ENCODE peak calls at places on chromosomes 1 and 21, in nine cellular contexts. C is tibial nerve, L is IMR-90, X is body of pancreas, T is tibial artery, J is AG09309, Y is left ventricle myocardium inferior, Z is right lobe of liver, S is suprapubic skin. R is an unnamed sample.
A peak's percentile ranks its signal among the peaks of the same experiment; 100 is the strongest.

GRCh38 chr21:45385549-45386050 is 19.4 kb upstream of the COL18A1 start:
- DNase-seq in X (peak; percentile 5), S (no peak), C (no peak), Z (peak; percentile 14), Y (peak; percentile 6), L (no peak), J (no peak), T (peak; percentile 15), R (no peak)

GRCh38 chr21:28781602-28782274 is 210.9 kb downstream of the LTN1 start:
- DNase-seq in Y (no peak), C (no peak), X (no peak), Z (no peak), L (peak; percentile 51), T (no peak), J (no peak), S (no peak), R (no peak)

GRCh38 chr1:94864821-94865220 is 44.7 kb downstream of the SLC44A3 start:
- DNase-seq in Y (no peak), C (no peak), Z (no peak), J (no peak), X (peak; percentile 41), L (peak; percentile 39), S (no peak), T (no peak), R (no peak)

GRCh38 chr1:55070291-55070690 is 30.9 kb downstream of the PCSK9 start:
- DNase-seq in T (no peak), L (no peak), J (no peak), X (no peak), C (no peak), S (no peak), Y (no peak), Z (no peak), R (no peak)

GRCh38 chr1:231264642-231265041 is 23.6 kb downstream of the GNPAT start:
- DNase-seq in T (no peak), J (no peak), X (no peak), S (no peak), Z (no peak), L (no peak), Y (no peak), C (no peak), R (no peak)

GRCh38 chr1:29392036-29392435 is 155.7 kb downstream of the PTPRU start:
- DNase-seq in S (peak; percentile 43), Z (no peak), Y (no peak), L (no peak), T (no peak), J (no peak), X (no peak), C (no peak), R (no peak)

GRCh38 chr1:32500387-32501209 is 35.7 kb downstream of the ZBTB8B start:
- DNase-seq in Y (peak; percentile 82), S (peak; percentile 89), X (peak; percentile 62), J (no peak), Z (peak; percentile 65), L (peak; percentile 49), T (peak; percentile 69), C (peak; percentile 57), R (no peak)

GRCh38 chr1:100616121-100616621 is 78.2 kb downstream of the GPR88 start:
- DNase-seq in X (no peak), C (no peak), Y (no peak), T (no peak), S (no peak), J (no peak), L (no peak), Z (no peak), R (no peak)

GRCh38 chr1:228313536-228314277 is 92.9 kb downstream of the TRIM11 start:
- DNase-seq in Y (no peak), L (no peak), Z (no peak), C (no peak), J (no peak), S (peak; percentile 72), T (no peak), X (no peak), R (no peak)

GRCh38 chr1:58802640-58803476 is 19.0 kb upstream of the JUN start:
- DNase-seq in L (no peak), X (peak; percentile 39), T (no peak), S (no peak), C (no peak), Y (no peak), Z (no peak), J (no peak), R (no peak)

GRCh38 chr1:43766086-43766784 is 58.9 kb downstream of the ST3GAL3 start:
- DNase-seq in L (no peak), C (no peak), X (no peak), S (no peak), T (no peak), Y (no peak), J (no peak), Z (no peak), R (no peak)

GRCh38 chr1:13797397-13797796 is 97.4 kb downstream of the PRDM2 start:
- DNase-seq in L (no peak), Z (no peak), T (no peak), S (peak; percentile 21), C (no peak), Y (no peak), X (no peak), J (no peak), R (no peak)

GRCh38 chr1:201250326-201251011 is 32.8 kb upstream of the PKP1 start:
- DNase-seq in X (peak; percentile 49), S (peak; percentile 72), T (no peak), Y (no peak), J (no peak), L (no peak), Z (no peak), C (no peak), R (no peak)

GRCh38 chr1:89882348-89883029 is 61.7 kb downstream of the LRRC8D start:
- DNase-seq in J (no peak), Y (no peak), L (no peak), T (no peak), C (no peak), X (no peak), S (no peak), Z (no peak), R (no peak)

GRCh38 chr1:102105931-102106550 is 109.3 kb upstream of the OLFM3 start:
- DNase-seq in Y (no peak), X (no peak), L (no peak), C (no peak), J (no peak), Z (no peak), T (no peak), S (no peak), R (no peak)

GRCh38 chr1:54310439-54311328 is 95.5 kb downstream of the SSBP3 start:
- DNase-seq in Z (peak; percentile 46), S (no peak), L (peak; percentile 39), T (no peak), Y (peak; percentile 49), X (peak; percentile 50), J (no peak), C (peak; percentile 32), R (no peak)

GRCh38 chr1:8091691-8092090 is 65.6 kb upstream of the ERRFI1 start:
- DNase-seq in L (no peak), J (no peak), T (no peak), Y (no peak), X (no peak), Z (no peak), S (no peak), C (no peak), R (no peak)

GRCh38 chr21:15755125-15755524 is 25.3 kb downstream of the USP25 start:
- DNase-seq in Y (no peak), X (no peak), J (no peak), T (no peak), C (no peak), S (no peak), Z (no peak), L (no peak), R (no peak)

GRCh38 chr1:163928080-163928479 is 606.3 kb downstream of the NUF2 start:
- DNase-seq in S (no peak), T (no peak), Y (no peak), Z (no peak), J (no peak), L (no peak), X (no peak), C (no peak), R (no peak)

GRCh38 chr1:1014896-1015681 is 1.8 kb downstream of the ISG15 start:
- DNase-seq in J (no peak), Z (peak; percentile 31), Y (no peak), S (no peak), C (no peak), T (no peak), L (no peak), X (peak; percentile 22), R (no peak)

GRCh38 chr1:91307784-91308409 is 96.7 kb downstream of the HFM1 start:
- DNase-seq in Y (no peak), S (no peak), L (no peak), Z (no peak), J (no peak), X (no peak), C (no peak), T (no peak), R (no peak)

GRCh38 chr1:91308544-91308943 is 96.1 kb downstream of the HFM1 start:
- DNase-seq in L (no peak), J (no peak), Y (no peak), Z (no peak), T (no peak), S (no peak), C (no peak), X (no peak), R (no peak)

DNA sequence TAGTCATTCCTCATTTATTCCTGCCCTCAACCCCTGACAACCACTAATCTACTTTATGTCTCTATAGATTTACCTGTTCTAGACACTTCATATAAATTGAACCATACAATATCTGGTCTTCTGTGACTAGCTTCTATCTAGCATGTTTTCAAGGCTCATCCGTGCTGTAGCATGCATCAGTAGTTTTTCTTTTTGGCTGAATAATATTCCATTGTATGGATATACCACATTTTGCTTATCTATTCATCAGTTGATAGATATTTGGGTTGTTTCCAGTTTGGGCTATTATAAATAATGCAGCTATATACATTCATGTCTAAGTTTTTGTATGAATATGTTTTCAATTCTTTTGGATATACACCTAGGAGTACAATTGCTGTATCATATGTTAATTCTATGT is 101.5 kb downstream of the HFM1 start:
- DNase-seq in C (no peak), S (no peak), J (no peak), L (no peak), T (no peak), X (no peak), Y (no peak), Z (no peak), R (no peak)
- H3K4me3 ChIP-seq in C (no peak overlapping the region), S (no peak overlapping the region), J (no peak overlapping the region), L (no peak overlapping the region), T (no peak overlapping the region), X (no peak overlapping the region), Y (no peak overlapping the region), Z (no peak overlapping the region), R (no peak overlapping the region)

GRCh38 chr1:2135425-2135824 is 59.1 kb downstream of the FAAP20 start:
- DNase-seq in J (no peak), L (peak; percentile 85), Y (peak; percentile 77), X (peak; percentile 43), Z (no peak), T (peak; percentile 70), S (peak; percentile 84), C (peak; percentile 55), R (no peak)
- TF ChIP-seq CTCF in J (peak; percentile 11), L (peak; percentile 32), Y (no peak), X (no peak), Z (no peak), T (no peak), S (no peak), C (peak; percentile 10), R (no peak)

GRCh38 chr21:38869946-38870345 is 64.2 kb downstream of the ETS2 start:
- DNase-seq in X (no peak), S (no peak), J (no peak), L (peak; percentile 71), Y (no peak), C (no peak), Z (no peak), T (no peak), R (peak; percentile 3)
- H3K4me3 ChIP-seq in X (no peak overlapping the region), S (no peak overlapping the region), J (no peak overlapping the region), L (no peak overlapping the region), Y (no peak overlapping the region), C (no peak overlapping the region), Z (no peak overlapping the region), T (no peak overlapping the region), R (no peak overlapping the region)

GRCh38 chr1:161172349-161172748 is 5.0 kb downstream of the B4GALT3 start:
- DNase-seq in X (no peak), Z (peak; percentile 3), C (no peak), Y (no peak), J (no peak), T (no peak), L (no peak), S (no peak), R (peak; percentile 52)
- TF ChIP-seq CTCF in X (no peak), Z (no peak), C (no peak), Y (no peak), J (no peak), T (no peak), L (no peak), S (no peak), R (no peak)